ENCODE peak calls at places on chromosome 1, in six cellular contexts. D is HAP-1; G is fibroblast of lung; P is heart left ventricle; B is BE2C; H is CD4-positive, CD25-positive, alpha-beta regulatory T cell. U is an unnamed sample.

GRCh38 chr1:6590046-6590445 is 10.3 kb downstream of the ZBTB48 start:
- DNase-seq in G (no peak), P (no peak), B (no peak), H (no peak), D (no peak), U (no peak)

GRCh38 chr1:58809327-58810040 is 25.6 kb upstream of the JUN start:
- DNase-seq in H (no peak), D (no peak), P (no peak), G (peak; percentile 84), B (no peak), U (no peak)

GRCh38 chr1:109772658-109773202 is 9.0 kb upstream of the EPS8L3 start:
- DNase-seq in D (no peak), H (no peak), B (no peak), P (no peak), G (no peak), U (no peak)

GRCh38 chr1:45348966-45349677 is 8.9 kb upstream of the MUTYH start:
- DNase-seq in G (no peak), D (no peak), P (no peak), H (no peak), B (no peak), U (no peak)

GRCh38 chr1:41955461-41956159 is 36.9 kb upstream of the HIVEP3 start:
- DNase-seq in G (peak; percentile 95), D (peak; percentile 62), H (peak; percentile 6), B (no peak), P (no peak), U (no peak)

GRCh38 chr1:112636597-112637256 is 17.1 kb downstream of the CAPZA1 start:
- DNase-seq in P (no peak), G (no peak), B (no peak), H (peak; percentile 23), D (no peak), U (no peak)

GRCh38 chr1:209383422-209383821 is 200.1 kb upstream of the CAMK1G start:
- DNase-seq in G (no peak), D (no peak), B (no peak), H (no peak), P (no peak), U (no peak)

GRCh38 chr1:201260236-201260591 is 23.1 kb upstream of the PKP1 start:
- DNase-seq in H (no peak), G (no peak), P (no peak), B (no peak), D (no peak), U (no peak)

GRCh38 chr1:21610989-21611388 is 58.2 kb downstream of the RAP1GAP start:
- DNase-seq in G (no peak), H (no peak), B (no peak), D (no peak), P (no peak), U (no peak)

GRCh38 chr1:14350197-14350596 is 248.3 kb upstream of the KAZN start:
- DNase-seq in D (no peak), P (no peak), G (no peak), B (no peak), H (no peak), U (no peak)

GRCh38 chr1:226690460-226690982 is 48.6 kb downstream of the ITPKB start:
- DNase-seq in G (no peak), P (no peak), D (no peak), B (peak; percentile 55), H (peak; percentile 66), U (peak; percentile 26)
- H3K4me1 ChIP-seq in G (no peaks in the 10 kb centered on the region), P (peaks cover 86% of the 10 kb centered on the region), D (no peaks in the 10 kb centered on the region), B (peaks cover 24% of the 10 kb centered on the region), H (peaks cover 91% of the 10 kb centered on the region), U (peaks cover 91% of the 10 kb centered on the region)

GRCh38 chr1:19666139-19666465 is 1.4 kb downstream of the HTR6 start:
- DNase-seq in D (no peak), G (no peak), B (no peak), H (no peak), P (no peak), U (no peak)
- H3K27me3 ChIP-seq in D (no peaks in the 10 kb centered on the region), G (peaks cover 45% of the 10 kb centered on the region), B (no peaks in the 10 kb centered on the region), H (peaks cover 6% of the 10 kb centered on the region), P (peaks cover 22% of the 10 kb centered on the region), U (peaks cover 5% of the 10 kb centered on the region)

DNA sequence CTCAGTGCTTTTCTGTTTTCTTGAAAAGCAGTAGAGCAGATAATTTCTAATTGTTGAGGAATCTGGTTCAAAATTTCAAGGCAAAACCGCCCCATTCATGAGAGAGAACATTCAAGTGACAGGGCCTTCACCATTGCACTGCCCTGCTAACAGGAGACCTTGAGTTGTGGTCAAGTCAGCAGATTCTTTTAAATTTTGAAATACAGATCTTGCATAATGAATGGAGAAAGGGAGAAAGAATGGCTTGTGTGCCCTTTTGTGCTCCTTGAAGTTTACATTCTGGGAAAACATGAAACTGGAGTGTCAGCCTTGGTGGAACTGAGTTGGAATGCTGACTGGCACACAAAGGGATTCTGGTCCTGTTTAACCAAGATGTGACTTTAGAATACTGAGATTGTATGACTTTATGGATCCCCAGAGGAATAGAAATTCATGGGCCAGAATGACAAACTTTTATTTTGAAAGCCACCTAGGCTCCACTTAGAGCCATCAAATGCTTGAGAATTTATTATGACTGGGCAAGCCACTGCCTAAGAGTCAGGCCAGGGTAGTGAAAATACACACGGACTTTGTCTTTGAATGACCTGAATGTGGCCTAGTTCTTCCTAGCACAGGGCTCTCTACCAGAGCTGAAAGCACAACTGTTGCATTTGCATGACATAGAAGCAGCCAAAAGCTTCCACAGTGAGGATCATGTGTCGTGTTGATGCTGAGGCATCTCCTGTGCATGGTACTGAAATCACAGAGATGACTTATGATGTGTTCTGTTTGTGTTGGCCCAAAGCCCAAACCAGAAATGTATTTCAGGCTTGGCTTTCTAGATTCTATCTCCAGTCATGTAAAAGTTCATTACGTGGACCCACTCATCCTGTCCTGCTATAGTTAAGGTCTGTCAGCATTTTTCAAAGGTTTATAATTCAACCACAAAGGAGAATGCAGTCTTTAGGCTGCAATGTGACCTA is 164.2 kb upstream of the UBE2U start:
- DNase-seq in H (no peak), D (peak; percentile 19), B (peak; percentile 63), G (peak; percentile 99), P (peak; percentile 33), U (no peak)
- H3K4me1 ChIP-seq in H (no peaks in the 10 kb centered on the region), D (no peaks in the 10 kb centered on the region), B (peaks cover 4% of the 10 kb centered on the region), G (peaks cover 24% of the 10 kb centered on the region), P (peaks cover 38% of the 10 kb centered on the region), U (no peaks in the 10 kb centered on the region)

GRCh38 chr1:153057375-153057774 is at the start of gene SPRR2A:
- DNase-seq in H (no peak), D (no peak), B (no peak), G (no peak), P (no peak), U (no peak)
- H3K27me3 ChIP-seq in H (peaks cover 4% of the 10 kb centered on the region), D (no peaks in the 10 kb centered on the region), B (no peaks in the 10 kb centered on the region), G (no peaks in the 10 kb centered on the region), P (no peaks in the 10 kb centered on the region), U (no peaks in the 10 kb centered on the region)

GRCh38 chr1:116330846-116331245 is 42.2 kb upstream of the ATP1A1 start:
- DNase-seq in G (no peak), P (no peak), B (no peak), H (no peak), D (no peak), U (no peak)

GRCh38 chr1:116328671-116329070 is 44.4 kb upstream of the ATP1A1 start:
- DNase-seq in D (no peak), G (no peak), H (no peak), B (no peak), P (no peak), U (no peak)

GRCh38 chr1:116331523-116331922 is 41.5 kb upstream of the ATP1A1 start:
- DNase-seq in D (no peak), H (no peak), P (no peak), G (no peak), B (no peak), U (no peak)

GRCh38 chr1:116330342-116330652 is 42.7 kb upstream of the ATP1A1 start:
- DNase-seq in G (no peak), H (no peak), P (no peak), B (no peak), D (no peak), U (no peak)

DNA sequence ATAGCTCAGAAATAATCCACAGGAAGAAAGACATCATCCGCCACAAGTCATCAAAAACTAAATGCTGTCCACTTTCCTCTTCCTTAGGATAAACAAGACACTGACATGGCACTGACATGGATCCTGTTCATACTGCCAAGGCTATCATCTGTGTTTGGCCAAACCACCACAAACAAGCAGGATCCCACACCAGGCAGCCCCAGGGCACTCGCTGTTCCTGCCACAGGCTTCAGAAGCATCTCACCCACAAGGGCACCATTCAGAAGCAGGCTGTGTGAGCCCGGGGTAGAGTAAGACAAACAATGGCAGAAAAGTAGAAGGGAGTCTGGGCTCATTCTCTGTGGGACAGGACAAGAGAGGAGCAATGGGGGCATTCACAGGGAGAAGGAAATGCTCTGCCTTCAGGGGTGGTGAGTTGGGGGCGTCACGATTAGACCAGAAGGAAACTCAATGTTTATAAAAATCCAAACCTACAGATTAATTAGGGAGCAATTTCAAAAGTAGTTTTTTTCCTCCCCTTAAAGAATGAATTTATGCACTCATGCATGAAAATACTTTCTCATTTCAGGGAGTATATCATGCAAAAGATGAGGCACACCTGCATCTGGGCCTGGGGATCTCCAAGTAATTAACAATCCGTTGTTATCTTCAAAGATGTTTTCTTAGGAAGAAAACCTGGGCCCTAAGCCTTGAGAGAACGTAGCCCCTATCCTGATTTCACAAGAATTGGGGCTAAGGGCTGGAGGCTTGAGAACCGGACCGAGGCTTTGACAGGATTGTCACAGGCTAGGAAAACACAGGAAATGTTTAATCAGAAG is 43.3 kb upstream of the ATP1A1 start:
- DNase-seq in D (no peak), B (no peak), H (no peak), P (no peak), G (no peak), U (no peak)
- H3K4me1 ChIP-seq in D (no peaks in the 10 kb centered on the region), B (peaks cover 3% of the 10 kb centered on the region), H (peaks cover 34% of the 10 kb centered on the region), P (peaks cover 9% of the 10 kb centered on the region), G (no peaks in the 10 kb centered on the region), U (peaks cover 54% of the 10 kb centered on the region)